ENCODE peak calls at places on chromosomes 7 and 10, in four cellular contexts. R, D, H and U are unnamed samples.

GRCh38 chr10:79031723-79032122 is 37.0 kb upstream of the ZMIZ1 start:
- DNase-seq in R (no peak), D (no peak), H (no peak), U (no peak)

GRCh38 chr7:16367115-16367514 is 54.2 kb downstream of the CRPPA start:
- DNase-seq in R (no peak), D (no peak), H (no peak), U (no peak)

GRCh38 chr10:72253002-72253401 is 20.7 kb upstream of the DDIT4 start:
- DNase-seq in R (no peak), D (no peak), H (no peak), U (no peak)

GRCh38 chr7:30877993-30878392 is 33.7 kb upstream of the AQP1 start:
- DNase-seq in R (no peak), D (no peak), H (no peak), U (no peak)

GRCh38 chr10:87702260-87702972 is 42.7 kb downstream of the PAPSS2 start:
- DNase-seq in R (no peak), D (no peak), H (no peak), U (no peak)

GRCh38 chr7:80630611-80631010 is 7.8 kb upstream of the CD36 start:
- DNase-seq in R (no peak), D (no peak), H (no peak), U (no peak)

GRCh38 chr10:118045842-118046490 is 775 bp downstream of the RAB11FIP2 start:
- DNase-seq in R (peak; percentile 49), D (peak; percentile 44), H (peak; percentile 12), U (peak; percentile 6)

GRCh38 chr7:4249241-4249640 is 432.9 kb upstream of the FOXK1 start:
- DNase-seq in R (no peak), D (no peak), H (no peak), U (no peak)

GRCh38 chr7:64908358-64908757 is 5.3 kb downstream of the ZNF273 start:
- DNase-seq in R (no peak), D (no peak), H (no peak), U (no peak)

GRCh38 chr7:70571986-70572385 is 560.0 kb upstream of the GALNT17 start:
- DNase-seq in R (peak; percentile 60), D (no peak), H (no peak), U (no peak)

GRCh38 chr10:61921143-61921542 is 19.6 kb downstream of the ARID5B start:
- DNase-seq in R (no peak), D (no peak), H (no peak), U (no peak)

GRCh38 chr7:87038993-87039716 is 20.3 kb downstream of the ELAPOR2 start:
- DNase-seq in R (no peak), D (no peak), H (no peak), U (no peak)

GRCh38 chr10:75211007-75211735 is 575 bp downstream of the VDAC2 start:
- DNase-seq in R (peak; percentile 47), D (peak; percentile 68), H (peak; percentile 8), U (no peak)

GRCh38 chr7:23468721-23469149 is 1.6 kb downstream of the IGF2BP3 start:
- DNase-seq in R (no peak), D (peak; percentile 45), H (no peak), U (no peak)

GRCh38 chr7:47897831-47898230 is 50.4 kb downstream of the PKD1L1 start:
- DNase-seq in R (no peak), D (no peak), H (no peak), U (no peak)

GRCh38 chr7:129443612-129444011 is 9.4 kb downstream of the STRIP2 start:
- DNase-seq in R (no peak), D (no peak), H (no peak), U (no peak)

GRCh38 chr7:18013936-18014335 is 13.7 kb downstream of the PRPS1L1 start:
- DNase-seq in R (no peak), D (no peak), H (no peak), U (no peak)

GRCh38 chr7:155787171-155787851 is 25.0 kb downstream of the SHH start:
- DNase-seq in R (no peak), D (no peak), H (no peak), U (no peak)

GRCh38 chr7:134372858-134373257 is 56.1 kb upstream of the SLC35B4 start:
- DNase-seq in R (no peak), D (no peak), H (no peak), U (no peak)

GRCh38 chr7:52260046-52260665 is 775.3 kb upstream of the POM121L12 start:
- DNase-seq in R (no peak), D (no peak), H (no peak), U (no peak)